ENCODE peak calls at places on chromosomes 7 and 10, in eight cellular contexts. Z is fibroblast of mammary gland; R is activated CD4-positive, CD25-positive, alpha-beta regulatory T cell; M is T follicular helper cell; C is HCEC 1CT; O is SK-MEL-5; B is tibial nerve; U is NCI-H187. J is an unnamed sample.

GRCh38 chr7:107090452-107090851 is 45.9 kb downstream of the PRKAR2B start:
- DNase-seq in O (peak; percentile 59), R (no peak), B (no peak), Z (no peak), C (no peak), M (no peak), U (no peak), J (no peak)

GRCh38 chr7:24323961-24324480 is 40.0 kb downstream of the NPY start:
- DNase-seq in U (no peak), R (no peak), M (no peak), Z (no peak), C (no peak), B (no peak), O (no peak), J (no peak)

GRCh38 chr7:142864980-142865747 is 10.3 kb downstream of the EPHB6 start:
- DNase-seq in O (no peak), U (no peak), M (no peak), B (no peak), C (no peak), R (no peak), Z (no peak), J (no peak)

GRCh38 chr10:131710142-131710861 is 190.5 kb upstream of the PPP2R2D start:
- DNase-seq in R (no peak), C (no peak), U (no peak), M (no peak), B (no peak), Z (no peak), O (no peak), J (no peak)

GRCh38 chr7:106569500-106569929 is 91.4 kb downstream of the CCDC71L start:
- DNase-seq in B (no peak), U (no peak), O (no peak), R (no peak), C (no peak), M (no peak), Z (no peak), J (no peak)

GRCh38 chr7:69699949-69700715 is 101.9 kb downstream of the AUTS2 start:
- DNase-seq in O (no peak), M (no peak), U (no peak), B (no peak), C (no peak), R (no peak), Z (no peak), J (no peak)

GRCh38 chr7:27814054-27814453 is 74.1 kb downstream of the TAX1BP1 start:
- DNase-seq in O (peak; percentile 76), Z (peak; percentile 49), B (no peak), M (no peak), U (no peak), R (no peak), C (no peak), J (no peak)

GRCh38 chr7:22373911-22374310 is 17.0 kb upstream of the RAPGEF5 start:
- DNase-seq in U (no peak), O (no peak), R (no peak), B (no peak), C (no peak), M (no peak), Z (no peak), J (no peak)

GRCh38 chr10:131975796-131976195 is 5.9 kb downstream of the BNIP3 start:
- DNase-seq in Z (no peak), R (no peak), B (no peak), O (no peak), M (no peak), C (no peak), U (no peak), J (no peak)

GRCh38 chr7:101511965-101512364 is 117.1 kb downstream of the MYL10 start:
- DNase-seq in U (no peak), R (no peak), C (no peak), M (no peak), O (no peak), B (no peak), Z (no peak), J (no peak)

GRCh38 chr7:16189026-16189715 is 232.2 kb downstream of the CRPPA start:
- DNase-seq in M (no peak), C (peak; percentile 53), O (no peak), B (no peak), Z (peak; percentile 80), U (no peak), R (no peak), J (no peak)

GRCh38 chr7:116984917-116985316 is 31.6 kb downstream of the ST7 start:
- DNase-seq in M (no peak), B (no peak), C (peak; percentile 56), R (no peak), Z (peak; percentile 44), O (peak; percentile 76), U (no peak), J (no peak)

GRCh38 chr7:131164900-131165254 is 162.8 kb upstream of the MKLN1 start:
- DNase-seq in B (no peak), R (no peak), O (no peak), U (no peak), Z (no peak), M (no peak), C (no peak), J (no peak)

GRCh38 chr10:49666054-49666453 is 13.4 kb upstream of the C10orf53 start:
- DNase-seq in Z (no peak), M (no peak), R (no peak), C (no peak), U (no peak), O (no peak), B (no peak), J (no peak)

GRCh38 chr7:3415730-3416366 is 114.8 kb downstream of the SDK1 start:
- DNase-seq in B (no peak), R (no peak), C (no peak), Z (no peak), M (no peak), O (no peak), U (no peak), J (no peak)

GRCh38 chr7:28958235-28958945 is at the start of gene TRIL:
- DNase-seq in R (no peak), M (no peak), B (peak; percentile 31), O (no peak), Z (peak; percentile 70), U (no peak), C (peak; percentile 16), J (no peak)

GRCh38 chr7:158825628-158826289 is 3.5 kb downstream of the ESYT2 start:
- DNase-seq in B (no peak), Z (no peak), U (no peak), M (no peak), O (no peak), C (no peak), R (no peak), J (no peak)